ENCODE peak calls at places on chromosomes 7 and 10, in nine cellular contexts. C is uterus; B is lower leg skin; S is A549; D is CD8-positive, alpha-beta T cell; Z is fibroblast of lung; Y is AG04449; I is OCI-LY7; Q is astrocyte of the cerebellum. G is an unnamed sample.

GRCh38 chr10:58965855-58966254 is 210.6 kb upstream of the PHYHIPL start:
- DNase-seq in I (no peak), B (no peak), Y (no peak), Q (no peak), S (no peak), C (no peak), Z (no peak), D (no peak), G (no peak)

GRCh38 chr7:81990395-81990794 is 220.5 kb upstream of the HGF start:
- DNase-seq in I (no peak), B (no peak), Z (peak), Y (no peak), Q (no peak), D (no peak), C (no peak), S (no peak), G (peak)

GRCh38 chr10:43195557-43195956 is 57.3 kb downstream of the CSGALNACT2 start:
- DNase-seq in S (no peak), C (no peak), Q (no peak), B (no peak), Z (no peak), Y (no peak), D (no peak), I (no peak), G (no peak)

GRCh38 chr10:96305019-96305418 is 785 bp downstream of the DNTT start:
- DNase-seq in S (no peak), Z (no peak), I (peak), D (no peak), B (no peak), Y (no peak), Q (no peak), C (no peak), G (no peak)

GRCh38 chr10:10794056-10794455 is 223.6 kb upstream of the CELF2 start:
- DNase-seq in C (no peak), D (no peak), B (no peak), S (no peak), Y (no peak), I (no peak), Q (no peak), Z (no peak), G (no peak)

GRCh38 chr10:3065622-3066021 is 1.7 kb upstream of the PFKP start:
- DNase-seq in Y (no peak), Q (no peak), S (no peak), B (no peak), D (no peak), C (no peak), Z (no peak), I (no peak), G (no peak)

GRCh38 chr7:69561256-69561655 is 37.0 kb upstream of the AUTS2 start:
- DNase-seq in Q (no peak), S (no peak), I (no peak), Z (no peak), D (no peak), B (no peak), C (no peak), Y (no peak), G (no peak)

GRCh38 chr7:121891731-121892130 is 18.8 kb downstream of the PTPRZ1 start:
- DNase-seq in D (no peak), C (no peak), Z (no peak), S (no peak), B (no peak), I (no peak), Y (no peak), Q (no peak), G (no peak)

GRCh38 chr10:58465641-58466040 is 47.0 kb upstream of the BICC1 start:
- DNase-seq in B (no peak), Y (no peak), C (no peak), D (no peak), S (no peak), Z (no peak), I (no peak), Q (no peak), G (no peak)

GRCh38 chr7:53303781-53304180 is 268.3 kb downstream of the POM121L12 start:
- DNase-seq in Q (no peak), D (no peak), Y (no peak), S (no peak), B (no peak), C (no peak), Z (no peak), I (no peak), G (no peak)

GRCh38 chr7:47763063-47763974 is 181.4 kb upstream of the TNS3 start:
- DNase-seq in Y (no peak), Q (peak), B (no peak), D (no peak), I (no peak), Z (peak), C (peak), S (peak), G (peak)

GRCh38 chr10:29658984-29659769 is 24.4 kb upstream of the SVIL start:
- DNase-seq in C (peak), D (peak), Z (peak), Q (peak), Y (peak), B (peak), I (no peak), S (peak), G (peak)

GRCh38 chr7:66557214-66558200 is 71.2 kb upstream of the KCTD7 start:
- DNase-seq in Y (no peak), D (peak), B (peak), C (peak), S (peak), Z (peak), I (peak), Q (peak), G (peak)

GRCh38 chr10:52346394-52347326 is 32.6 kb downstream of the DKK1 start:
- DNase-seq in D (no peak), S (no peak), I (no peak), Z (no peak), B (no peak), Q (no peak), Y (no peak), C (no peak), G (no peak)

GRCh38 chr10:15898046-15898445 is 37.7 kb upstream of the MINDY3 start:
- DNase-seq in I (peak), Z (peak), B (no peak), Y (no peak), D (no peak), Q (no peak), C (no peak), S (peak), G (peak)
- TF ChIP-seq CTCF in I (peak), Z (peak), B (no peak), Y (no peak), D (peak), Q (peak), C (no peak), S (no peak), G (peak)

DNA sequence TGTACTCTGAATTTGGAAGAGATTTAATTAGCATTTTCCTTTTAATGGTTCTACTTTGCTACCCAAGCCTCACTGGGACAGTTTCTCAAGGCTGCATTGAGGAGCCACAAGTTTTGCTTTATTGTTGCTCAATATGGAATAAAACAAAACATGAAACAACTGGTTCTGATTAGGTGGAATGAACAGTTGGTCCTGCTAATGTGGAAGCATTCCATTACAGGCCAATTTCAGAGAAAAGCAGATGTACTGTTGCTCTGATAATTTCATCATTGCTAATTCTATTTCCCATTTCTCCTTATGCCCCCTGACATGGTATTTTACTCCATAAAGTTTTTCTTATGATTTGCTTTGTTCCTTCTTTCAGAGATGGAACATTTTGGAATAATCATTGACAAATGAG is 66.0 kb upstream of the PAPSS2 start:
- DNase-seq in D (no peak), Y (no peak), Q (no peak), I (no peak), B (no peak), Z (peak), C (no peak), S (no peak), G (no peak)
- H3K4me3 ChIP-seq in D (no peak), Y (no peak), Q (no peak), I (no peak), B (no peak), Z (no peak), C (no peak), S (no peak), G (no peak)

GRCh38 chr7:75914655-75915415 is at the start of gene POR:
- DNase-seq in D (peak), S (peak), Z (peak), C (peak), B (peak), I (peak), Q (peak), Y (peak), G (peak)
- TF ChIP-seq CTCF in D (no peak), S (no peak), Z (no peak), C (peak), B (no peak), I (peak), Q (no peak), Y (no peak), G (no peak)

GRCh38 chr10:83806716-83807115 is 332.6 kb upstream of the GHITM start:
- DNase-seq in B (no peak), I (no peak), D (no peak), C (no peak), Z (no peak), S (no peak), Q (no peak), Y (no peak), G (no peak)
- H3K4me3 ChIP-seq in B (no peak), I (no peak), D (no peak), C (no peak), Z (no peak), S (no peak), Q (no peak), Y (no peak), G (no peak)

DNA sequence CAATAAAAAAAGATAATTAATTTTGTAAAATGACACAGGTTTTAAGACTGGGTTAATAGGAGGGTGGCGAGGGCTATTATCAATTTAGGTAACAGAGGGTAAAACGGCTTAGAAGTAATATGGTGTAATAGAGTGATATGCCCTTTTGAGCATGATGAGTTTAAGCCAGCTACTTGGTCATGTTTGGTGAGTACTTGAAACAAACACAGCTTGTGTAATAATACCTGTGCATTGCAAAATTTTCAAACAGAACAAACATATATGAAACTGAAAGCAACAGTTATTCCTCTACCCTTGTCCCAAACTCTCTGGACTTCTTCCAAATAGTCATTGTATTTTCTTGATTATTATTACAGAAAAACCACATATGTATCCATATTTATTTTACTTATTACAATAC is 241.7 kb downstream of the MAGI2 start:
- DNase-seq in Q (no peak), I (no peak), S (no peak), D (no peak), B (no peak), Y (no peak), Z (peak), C (no peak), G (no peak)
- TF ChIP-seq CTCF in Q (no peak), I (no peak), S (no peak), D (no peak), B (no peak), Y (no peak), Z (no peak), C (no peak), G (no peak)

GRCh38 chr10:12566161-12567115 is 217.1 kb downstream of the CAMK1D start:
- DNase-seq in D (no peak), I (no peak), Z (peak), Q (peak), S (no peak), Y (no peak), B (peak), C (no peak), G (peak)
- H3K4me3 ChIP-seq in D (no peak), I (no peak), Z (no peak), Q (no peak), S (no peak), Y (no peak), B (no peak), C (no peak), G (no peak)

GRCh38 chr7:87217983-87218653 is 1.4 kb downstream of the TMEM243 start:
- DNase-seq in Y (no peak), B (no peak), C (no peak), Q (no peak), S (no peak), Z (no peak), I (no peak), D (no peak), G (no peak)

GRCh38 chr7:87218941-87219544 is 489 bp downstream of the TMEM243 start:
- DNase-seq in S (peak), C (peak), Q (no peak), D (no peak), Z (peak), I (peak), B (peak), Y (no peak), G (peak)

GRCh38 chr7:87219545-87220025 is at the start of gene TMEM243:
- DNase-seq in Z (peak), C (peak), B (peak), D (peak), Y (no peak), S (peak), I (peak), Q (no peak), G (peak)

GRCh38 chr7:87220734-87221215 is 1.2 kb upstream of the TMEM243 start:
- DNase-seq in Y (no peak), I (no peak), C (peak), Z (peak), B (no peak), D (no peak), Q (no peak), S (peak), G (no peak)

GRCh38 chr7:87220026-87220733 is 648 bp upstream of the TMEM243 start:
- DNase-seq in D (peak), Z (peak), Q (no peak), C (peak), S (peak), Y (no peak), B (peak), I (peak), G (peak)
- TF ChIP-seq CTCF in D (no peak), Z (peak), Q (no peak), C (no peak), S (no peak), Y (no peak), B (no peak), I (no peak), G (no peak)

GRCh38 chr10:44293306-44293778 is 91.6 kb downstream of the CXCL12 start:
- DNase-seq in Q (no peak), I (no peak), D (no peak), Z (no peak), Y (no peak), S (no peak), B (no peak), C (no peak), G (no peak)
- H3K4me3 ChIP-seq in Q (no peak), I (no peak), D (no peak), Z (peak), Y (no peak), S (no peak), B (no peak), C (no peak), G (no peak)